ENCODE peak calls at places on chromosomes 5 and 9, in seven cellular contexts. One of them, this sample, is unnamed.

GRCh38 chr5:128538249-128539037 is 398 bp upstream of the FBN2 start:
- DNase-seq in mammary epithelial cell: peak
- DNase-seq in neuronal stem cell: peak
- DNase-seq in osteoblast: peak
- DNase-seq in hepatocyte: peak
- DNase-seq in OCI-LY7: no peak
- DNase-seq in PC-3: peak
- DNase-seq in this sample: peak

GRCh38 chr5:141714542-141715303 is 32.7 kb upstream of the ARAP3 start:
- DNase-seq in mammary epithelial cell: peak
- DNase-seq in neuronal stem cell: no peak
- DNase-seq in osteoblast: no peak
- DNase-seq in hepatocyte: no peak
- DNase-seq in OCI-LY7: no peak
- DNase-seq in PC-3: peak
- DNase-seq in this sample: no peak

GRCh38 chr9:134842321-134842720 is 38.3 kb upstream of the FCN2 start:
- DNase-seq in mammary epithelial cell: no peak
- DNase-seq in neuronal stem cell: no peak
- DNase-seq in osteoblast: peak
- DNase-seq in hepatocyte: no peak
- DNase-seq in OCI-LY7: no peak
- DNase-seq in PC-3: no peak
- DNase-seq in this sample: no peak

GRCh38 chr9:136516191-136516654 is 29.6 kb downstream of the NOTCH1 start:
- DNase-seq in mammary epithelial cell: no peak
- DNase-seq in neuronal stem cell: no peak
- DNase-seq in osteoblast: no peak
- DNase-seq in hepatocyte: no peak
- DNase-seq in OCI-LY7: no peak
- DNase-seq in PC-3: no peak
- DNase-seq in this sample: no peak

GRCh38 chr9:6938873-6939272 is 181.1 kb downstream of the KDM4C start:
- DNase-seq in mammary epithelial cell: no peak
- DNase-seq in neuronal stem cell: no peak
- DNase-seq in osteoblast: no peak
- DNase-seq in hepatocyte: no peak
- DNase-seq in OCI-LY7: no peak
- DNase-seq in PC-3: peak
- DNase-seq in this sample: no peak

GRCh38 chr5:54844905-54845566 is 140.4 kb downstream of the ESM1 start:
- DNase-seq in mammary epithelial cell: peak
- DNase-seq in neuronal stem cell: peak
- DNase-seq in osteoblast: peak
- DNase-seq in hepatocyte: peak
- DNase-seq in OCI-LY7: peak
- DNase-seq in PC-3: peak
- DNase-seq in this sample: peak

GRCh38 chr5:40578501-40579451 is 100.9 kb upstream of the PTGER4 start:
- DNase-seq in mammary epithelial cell: no peak
- DNase-seq in neuronal stem cell: no peak
- DNase-seq in osteoblast: no peak
- DNase-seq in hepatocyte: no peak
- DNase-seq in OCI-LY7: no peak
- DNase-seq in PC-3: peak
- DNase-seq in this sample: no peak

GRCh38 chr5:88984040-88984439 is 101.1 kb upstream of the MEF2C start:
- DNase-seq in mammary epithelial cell: no peak
- DNase-seq in neuronal stem cell: no peak
- DNase-seq in osteoblast: no peak
- DNase-seq in hepatocyte: no peak
- DNase-seq in OCI-LY7: no peak
- DNase-seq in PC-3: no peak
- DNase-seq in this sample: no peak

GRCh38 chr5:173453167-173453566 is 125.0 kb upstream of the STC2 start:
- DNase-seq in mammary epithelial cell: peak
- DNase-seq in neuronal stem cell: no peak
- DNase-seq in osteoblast: no peak
- DNase-seq in hepatocyte: no peak
- DNase-seq in OCI-LY7: no peak
- DNase-seq in PC-3: peak
- DNase-seq in this sample: no peak

GRCh38 chr5:126594676-126595485 is at the start of gene ALDH7A1:
- DNase-seq in mammary epithelial cell: peak
- DNase-seq in neuronal stem cell: peak
- DNase-seq in osteoblast: peak
- DNase-seq in hepatocyte: peak
- DNase-seq in OCI-LY7: no peak
- DNase-seq in PC-3: peak
- DNase-seq in this sample: peak

GRCh38 chr5:108345541-108346171 is 36.2 kb downstream of the FBXL17 start:
- DNase-seq in mammary epithelial cell: peak
- DNase-seq in neuronal stem cell: peak
- DNase-seq in osteoblast: no peak
- DNase-seq in hepatocyte: peak
- DNase-seq in OCI-LY7: peak
- DNase-seq in PC-3: peak
- DNase-seq in this sample: peak

GRCh38 chr9:137052998-137053943 is 590 bp downstream of the ENTPD2 start:
- DNase-seq in mammary epithelial cell: no peak
- DNase-seq in neuronal stem cell: no peak
- DNase-seq in osteoblast: no peak
- DNase-seq in hepatocyte: no peak
- DNase-seq in OCI-LY7: no peak
- DNase-seq in PC-3: no peak
- DNase-seq in this sample: no peak

GRCh38 chr5:14115323-14115895 is 27.7 kb upstream of the TRIO start:
- DNase-seq in mammary epithelial cell: no peak
- DNase-seq in neuronal stem cell: no peak
- DNase-seq in osteoblast: no peak
- DNase-seq in hepatocyte: no peak
- DNase-seq in OCI-LY7: no peak
- DNase-seq in PC-3: no peak
- DNase-seq in this sample: peak

GRCh38 chr5:179275941-179276837 is 69.1 kb downstream of the ADAMTS2 start:
- DNase-seq in mammary epithelial cell: no peak
- DNase-seq in neuronal stem cell: no peak
- DNase-seq in osteoblast: peak
- DNase-seq in hepatocyte: peak
- DNase-seq in OCI-LY7: no peak
- DNase-seq in PC-3: no peak
- DNase-seq in this sample: peak

GRCh38 chr9:93007529-93008058 is 50.9 kb upstream of the SUSD3 start:
- DNase-seq in mammary epithelial cell: no peak
- DNase-seq in neuronal stem cell: no peak
- DNase-seq in osteoblast: no peak
- DNase-seq in hepatocyte: no peak
- DNase-seq in OCI-LY7: no peak
- DNase-seq in PC-3: no peak
- DNase-seq in this sample: no peak

GRCh38 chr9:111610851-111611250 is 11.4 kb upstream of the PTGR1 start:
- DNase-seq in mammary epithelial cell: no peak
- DNase-seq in neuronal stem cell: no peak
- DNase-seq in osteoblast: no peak
- DNase-seq in hepatocyte: no peak
- DNase-seq in OCI-LY7: no peak
- DNase-seq in PC-3: no peak
- DNase-seq in this sample: no peak

GRCh38 chr5:107671742-107672211 is 1.0 kb upstream of the EFNA5 start:
- DNase-seq in mammary epithelial cell: peak
- DNase-seq in neuronal stem cell: peak
- DNase-seq in osteoblast: peak
- DNase-seq in hepatocyte: peak
- DNase-seq in OCI-LY7: no peak
- DNase-seq in PC-3: peak
- DNase-seq in this sample: peak

GRCh38 chr5:39058984-39059565 is 15.1 kb downstream of the RICTOR start:
- DNase-seq in mammary epithelial cell: no peak
- DNase-seq in neuronal stem cell: no peak
- DNase-seq in osteoblast: no peak
- DNase-seq in hepatocyte: no peak
- DNase-seq in OCI-LY7: no peak
- DNase-seq in PC-3: no peak
- DNase-seq in this sample: no peak
- H3K4me2 ChIP-seq in mammary epithelial cell: no peak
- H3K4me2 ChIP-seq in neuronal stem cell: no peak
- H3K4me2 ChIP-seq in osteoblast: no peak
- H3K4me2 ChIP-seq in hepatocyte: no peak
- H3K4me2 ChIP-seq in OCI-LY7: no peak
- H3K4me2 ChIP-seq in PC-3: no peak
- H3K4me2 ChIP-seq in this sample: no peak

GRCh38 chr9:78714591-78714990 is 417.7 kb downstream of the PSAT1 start:
- DNase-seq in mammary epithelial cell: no peak
- DNase-seq in neuronal stem cell: no peak
- DNase-seq in osteoblast: peak
- DNase-seq in hepatocyte: no peak
- DNase-seq in OCI-LY7: no peak
- DNase-seq in PC-3: no peak
- DNase-seq in this sample: no peak
- H3K4me2 ChIP-seq in mammary epithelial cell: no peak
- H3K4me2 ChIP-seq in neuronal stem cell: no peak
- H3K4me2 ChIP-seq in osteoblast: peak
- H3K4me2 ChIP-seq in hepatocyte: no peak
- H3K4me2 ChIP-seq in OCI-LY7: no peak
- H3K4me2 ChIP-seq in PC-3: no peak
- H3K4me2 ChIP-seq in this sample: no peak

GRCh38 chr5:11385251-11385900 is 518.9 kb downstream of the CTNND2 start:
- DNase-seq in mammary epithelial cell: no peak
- DNase-seq in neuronal stem cell: no peak
- DNase-seq in osteoblast: peak
- DNase-seq in hepatocyte: peak
- DNase-seq in OCI-LY7: no peak
- DNase-seq in PC-3: peak
- DNase-seq in this sample: no peak
- H3K4me2 ChIP-seq in mammary epithelial cell: no peak
- H3K4me2 ChIP-seq in neuronal stem cell: peak
- H3K4me2 ChIP-seq in osteoblast: no peak
- H3K4me2 ChIP-seq in hepatocyte: peak
- H3K4me2 ChIP-seq in OCI-LY7: no peak
- H3K4me2 ChIP-seq in PC-3: peak
- H3K4me2 ChIP-seq in this sample: peak

DNA sequence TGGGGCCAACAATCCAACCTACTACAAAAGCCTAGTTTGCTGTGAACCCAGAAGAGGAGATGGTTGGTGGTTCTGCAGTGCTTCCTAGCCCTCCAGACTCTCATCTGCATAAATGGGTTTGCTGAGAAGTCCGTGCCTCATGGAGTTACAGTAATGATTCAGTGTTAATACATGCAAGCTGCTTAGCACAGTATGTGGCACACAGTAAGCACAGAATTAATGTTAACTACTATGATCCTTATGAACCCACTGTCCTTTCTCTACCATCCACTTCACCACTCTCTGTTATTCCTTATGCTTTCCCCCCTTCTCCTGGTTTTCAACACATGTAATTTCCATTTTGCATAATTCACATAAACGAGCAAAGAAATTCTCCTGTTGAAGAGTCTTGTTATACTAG is 99.9 kb downstream of the ACTBL2 start:
- DNase-seq in mammary epithelial cell: no peak
- DNase-seq in neuronal stem cell: no peak
- DNase-seq in osteoblast: no peak
- DNase-seq in hepatocyte: no peak
- DNase-seq in OCI-LY7: no peak
- DNase-seq in PC-3: no peak
- DNase-seq in this sample: peak
- H3K4me2 ChIP-seq in mammary epithelial cell: no peak
- H3K4me2 ChIP-seq in neuronal stem cell: no peak
- H3K4me2 ChIP-seq in osteoblast: peak
- H3K4me2 ChIP-seq in hepatocyte: no peak
- H3K4me2 ChIP-seq in OCI-LY7: no peak
- H3K4me2 ChIP-seq in PC-3: peak
- H3K4me2 ChIP-seq in this sample: no peak

DNA sequence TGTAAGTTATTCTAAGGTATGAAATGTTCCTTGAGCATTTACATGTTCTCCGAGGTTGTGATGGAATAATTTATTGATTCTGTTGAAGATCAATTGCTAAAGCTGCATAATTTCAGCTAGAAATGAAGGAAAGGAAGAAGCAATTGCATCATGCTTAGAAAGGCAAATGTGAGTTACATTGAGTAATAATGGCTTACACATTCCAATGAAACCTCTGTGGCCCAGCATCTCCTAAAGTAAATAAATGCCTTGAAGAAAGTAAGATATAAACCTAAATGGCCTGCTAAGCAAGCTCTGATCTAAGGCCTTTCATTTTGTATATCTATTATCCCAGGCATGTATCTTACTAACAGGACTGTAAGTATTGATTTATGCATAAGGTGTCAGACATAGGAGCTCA is 677.3 kb upstream of the RGMB start:
- DNase-seq in mammary epithelial cell: peak
- DNase-seq in neuronal stem cell: no peak
- DNase-seq in osteoblast: peak
- DNase-seq in hepatocyte: no peak
- DNase-seq in OCI-LY7: no peak
- DNase-seq in PC-3: peak
- DNase-seq in this sample: peak
- H3K4me2 ChIP-seq in mammary epithelial cell: no peak
- H3K4me2 ChIP-seq in neuronal stem cell: no peak
- H3K4me2 ChIP-seq in osteoblast: no peak
- H3K4me2 ChIP-seq in hepatocyte: no peak
- H3K4me2 ChIP-seq in OCI-LY7: no peak
- H3K4me2 ChIP-seq in PC-3: peak
- H3K4me2 ChIP-seq in this sample: no peak

GRCh38 chr5:122311888-122312669 is at the start of gene SNCAIP:
- DNase-seq in mammary epithelial cell: peak
- DNase-seq in neuronal stem cell: peak
- DNase-seq in osteoblast: peak
- DNase-seq in hepatocyte: peak
- DNase-seq in OCI-LY7: no peak
- DNase-seq in PC-3: peak
- DNase-seq in this sample: peak

GRCh38 chr5:122315511-122315910 is 3.5 kb downstream of the SNCAIP start:
- DNase-seq in mammary epithelial cell: no peak
- DNase-seq in neuronal stem cell: no peak
- DNase-seq in osteoblast: no peak
- DNase-seq in hepatocyte: no peak
- DNase-seq in OCI-LY7: no peak
- DNase-seq in PC-3: peak
- DNase-seq in this sample: no peak

GRCh38 chr5:122312670-122312988 is 592 bp downstream of the SNCAIP start:
- DNase-seq in mammary epithelial cell: peak
- DNase-seq in neuronal stem cell: peak
- DNase-seq in osteoblast: peak
- DNase-seq in hepatocyte: peak
- DNase-seq in OCI-LY7: no peak
- DNase-seq in PC-3: no peak
- DNase-seq in this sample: peak

GRCh38 chr5:122313001-122313402 is 965 bp downstream of the SNCAIP start:
- DNase-seq in mammary epithelial cell: no peak
- DNase-seq in neuronal stem cell: peak
- DNase-seq in osteoblast: peak
- DNase-seq in hepatocyte: peak
- DNase-seq in OCI-LY7: no peak
- DNase-seq in PC-3: no peak
- DNase-seq in this sample: no peak

GRCh38 chr5:122313941-122314340 is 1.9 kb downstream of the SNCAIP start:
- DNase-seq in mammary epithelial cell: no peak
- DNase-seq in neuronal stem cell: no peak
- DNase-seq in osteoblast: no peak
- DNase-seq in hepatocyte: no peak
- DNase-seq in OCI-LY7: no peak
- DNase-seq in PC-3: no peak
- DNase-seq in this sample: no peak
- H3K4me2 ChIP-seq in mammary epithelial cell: no peak
- H3K4me2 ChIP-seq in neuronal stem cell: no peak
- H3K4me2 ChIP-seq in osteoblast: no peak
- H3K4me2 ChIP-seq in hepatocyte: peak
- H3K4me2 ChIP-seq in OCI-LY7: no peak
- H3K4me2 ChIP-seq in PC-3: no peak
- H3K4me2 ChIP-seq in this sample: no peak